ENCODE peak calls at places on chromosomes 12 and 14, in five cellular contexts. U is K562, N is endothelial cell of umbilical vein, J is A549, B is GM12878. T is an unnamed sample.

GRCh38 chr14:103543721-103544626 is 15.0 kb downstream of the TRMT61A start:
- DNase-seq in U (no peak), N (no peak), J (no peak), B (no peak), T (no peak)

GRCh38 chr12:3611853-3612703 is 121.1 kb downstream of the PRMT8 start:
- DNase-seq in U (no peak), N (no peak), J (no peak), B (no peak), T (no peak)

GRCh38 chr14:49920260-49920659 is 27.4 kb downstream of the ARF6 start:
- DNase-seq in U (no peak), N (no peak), J (no peak), B (no peak), T (no peak)

GRCh38 chr14:51337520-51337919 is 97.5 kb downstream of the TMX1 start:
- DNase-seq in U (no peak), N (no peak), J (no peak), B (no peak), T (no peak)

GRCh38 chr12:12804432-12804886 is 8.7 kb upstream of the DDX47 start:
- DNase-seq in U (no peak), N (peak), J (peak), B (no peak), T (no peak)

GRCh38 chr12:127389923-127390322 is 877.0 kb upstream of the TMEM132C start:
- DNase-seq in U (no peak), N (no peak), J (peak), B (no peak), T (peak)

GRCh38 chr12:53218551-53219114 is 11.6 kb upstream of the ITGB7 start:
- DNase-seq in U (no peak), N (no peak), J (no peak), B (no peak), T (no peak)

GRCh38 chr14:100234511-100234910 is 4.4 kb upstream of the YY1 start:
- DNase-seq in U (no peak), N (no peak), J (no peak), B (no peak), T (no peak)

GRCh38 chr12:5516781-5517180 is 84.9 kb downstream of the NTF3 start:
- DNase-seq in U (no peak), N (no peak), J (no peak), B (no peak), T (no peak)

GRCh38 chr14:74804219-74804825 is 41.2 kb downstream of the YLPM1 start:
- DNase-seq in U (peak), N (peak), J (peak), B (no peak), T (peak)

GRCh38 chr14:77122555-77123125 is 19.0 kb downstream of the ZDHHC22 start:
- DNase-seq in U (no peak), N (no peak), J (no peak), B (no peak), T (no peak)

GRCh38 chr12:11584213-11584855 is 65.1 kb upstream of the ETV6 start:
- DNase-seq in U (no peak), N (peak), J (no peak), B (no peak), T (peak)

GRCh38 chr12:30783946-30784345 is 29.2 kb upstream of the CAPRIN2 start:
- DNase-seq in U (no peak), N (no peak), J (no peak), B (no peak), T (no peak)

GRCh38 chr12:3463927-3464326 is 27.1 kb upstream of the PRMT8 start:
- DNase-seq in U (no peak), N (no peak), J (no peak), B (no peak), T (no peak)

GRCh38 chr12:67459173-67459572 is 189.4 kb upstream of the DYRK2 start:
- DNase-seq in U (no peak), N (no peak), J (no peak), B (no peak), T (no peak)

GRCh38 chr14:93527076-93527692 is 96.4 kb downstream of the UNC79 start:
- DNase-seq in U (no peak), N (no peak), J (no peak), B (no peak), T (peak)

GRCh38 chr14:31692376-31692781 is 131.2 kb downstream of the NUBPL start:
- DNase-seq in U (no peak), N (no peak), J (no peak), B (no peak), T (no peak)

GRCh38 chr14:67232066-67232465 is 9.2 kb upstream of the PALS1 start:
- DNase-seq in U (no peak), N (no peak), J (no peak), B (no peak), T (no peak)

GRCh38 chr14:33363687-33364086 is 425.0 kb downstream of the NPAS3 start:
- DNase-seq in U (no peak), N (no peak), J (no peak), B (no peak), T (no peak)

GRCh38 chr14:102805941-102806340 is 28.7 kb downstream of the TRAF3 start:
- DNase-seq in U (no peak), N (no peak), J (no peak), B (no peak), T (no peak)

GRCh38 chr12:464484-465267 is 4.9 kb downstream of the B4GALNT3 start:
- DNase-seq in U (no peak), N (no peak), J (no peak), B (no peak), T (no peak)

GRCh38 chr12:76883826-76884225 is 5.0 kb upstream of the CSRP2 start:
- DNase-seq in U (no peak), N (no peak), J (no peak), B (no peak), T (no peak)

GRCh38 chr12:74412607-74413230 is 124.9 kb upstream of the ATXN7L3B start:
- DNase-seq in U (peak), N (peak), J (peak), B (no peak), T (peak)

GRCh38 chr14:93953263-93953662 is 23.1 kb downstream of the ASB2 start:
- DNase-seq in U (no peak), N (no peak), J (no peak), B (no peak), T (no peak)

GRCh38 chr12:113470871-113471618 is 626 bp downstream of the LHX5 start:
- DNase-seq in U (no peak), N (no peak), J (no peak), B (no peak), T (no peak)

GRCh38 chr12:52795694-52796428 is at the start of gene KRT3:
- DNase-seq in U (no peak), N (no peak), J (no peak), B (no peak), T (no peak)

GRCh38 chr14:74619672-74620131 is 7.7 kb upstream of the LTBP2 start:
- DNase-seq in U (peak), N (peak), J (peak), B (no peak), T (peak)

GRCh38 chr12:4265280-4265679 is 8.3 kb upstream of the CCND2 start:
- DNase-seq in U (no peak), N (peak), J (no peak), B (no peak), T (no peak)

GRCh38 chr14:23569443-23570151 is 2.0 kb upstream of the AP1G2 start:
- DNase-seq in U (no peak), N (no peak), J (peak), B (no peak), T (no peak)
- TF ChIP-seq MAX in U (no peak), N (no peak), J (no peak), B (no peak), T (no peak)

GRCh38 chr14:30195946-30196345 is 268.3 kb upstream of the PRKD1 start:
- DNase-seq in U (no peak), N (no peak), J (no peak), B (no peak), T (no peak)
- TF ChIP-seq MYC in U (no peak), N (no peak), J (no peak), B (no peak), T (no peak)

GRCh38 chr14:23009939-23010718 is at the start of gene C14orf93:
- DNase-seq in U (peak), N (peak), J (peak), B (no peak), T (peak)

GRCh38 chr14:23006544-23007419 is 3.2 kb downstream of the C14orf93 start:
- DNase-seq in U (peak), N (peak), J (peak), B (peak), T (peak)

GRCh38 chr14:23008836-23009235 is 1.1 kb downstream of the C14orf93 start:
- DNase-seq in U (peak), N (no peak), J (no peak), B (no peak), T (peak)

GRCh38 chr14:23005861-23006534 is 3.9 kb downstream of the C14orf93 start:
- DNase-seq in U (peak), N (peak), J (no peak), B (no peak), T (peak)

DNA sequence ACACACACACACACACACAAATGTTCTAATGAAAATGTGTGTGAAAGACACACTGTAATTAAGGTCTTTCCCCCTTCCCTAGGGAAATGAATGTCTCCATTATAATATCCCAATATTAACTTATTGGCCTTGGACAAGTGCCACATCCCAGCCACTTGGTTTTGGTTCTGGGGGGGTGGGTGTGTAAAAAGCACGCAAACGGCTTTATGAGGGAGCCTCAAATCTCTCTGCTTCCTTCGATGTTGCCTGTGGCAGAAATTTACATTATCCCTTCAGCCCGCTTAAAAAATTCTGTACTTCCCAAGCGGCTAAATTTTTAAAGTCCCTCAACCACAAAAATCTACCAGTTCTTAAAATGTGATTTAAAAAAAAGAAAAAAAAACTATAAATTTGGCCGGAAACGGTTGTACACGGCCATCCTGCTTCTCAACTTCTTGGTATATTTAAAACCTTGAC is 432 bp downstream of the C14orf93 start:
- DNase-seq in U (peak), N (no peak), J (no peak), B (no peak), T (peak)
- TF ChIP-seq MAX in U (no peak), N (no peak), J (no peak), B (no peak), T (peak)

GRCh38 chr12:69468237-69469026 is 1.8 kb upstream of the FRS2 start:
- DNase-seq in U (peak), N (no peak), J (peak), B (no peak), T (no peak)
- TF ChIP-seq MYC in U (no peak), N (no peak), J (no peak), B (no peak), T (no peak)

GRCh38 chr12:129605666-129606065 is 298.2 kb downstream of the TMEM132D start:
- DNase-seq in U (no peak), N (no peak), J (no peak), B (no peak), T (no peak)
- TF ChIP-seq MAX in U (no peak), N (no peak), J (no peak), B (no peak), T (no peak)

GRCh38 chr12:118645219-118645618 is 268.9 kb downstream of the SUDS3 start:
- DNase-seq in U (peak), N (no peak), J (peak), B (no peak), T (peak)

GRCh38 chr12:118655588-118655987 is 279.2 kb downstream of the SUDS3 start:
- DNase-seq in U (no peak), N (no peak), J (no peak), B (no peak), T (no peak)

GRCh38 chr12:118649765-118650585 is 273.6 kb downstream of the SUDS3 start:
- DNase-seq in U (no peak), N (no peak), J (no peak), B (no peak), T (no peak)

GRCh38 chr12:118651487-118651886 is 275.1 kb downstream of the SUDS3 start:
- DNase-seq in U (no peak), N (no peak), J (no peak), B (no peak), T (no peak)

DNA sequence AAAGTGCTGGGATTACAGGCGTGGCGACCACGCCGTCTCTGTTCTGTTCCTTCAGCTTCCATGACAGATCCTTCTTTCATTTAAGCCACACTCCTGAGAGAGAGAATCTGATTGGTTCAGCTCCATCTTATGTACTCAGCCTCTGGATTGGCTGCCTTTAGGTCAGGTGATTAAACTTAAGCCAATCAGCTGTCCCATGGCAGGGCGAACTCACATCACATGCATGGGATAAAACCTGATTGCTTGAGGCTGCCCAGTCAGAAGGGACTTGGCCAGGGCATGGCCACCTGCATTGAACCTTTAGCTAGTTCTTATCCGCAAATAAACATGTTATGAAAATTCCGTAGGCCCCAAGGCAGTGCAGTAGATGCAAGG is 274.2 kb downstream of the SUDS3 start:
- DNase-seq in U (peak), N (no peak), J (peak), B (no peak), T (peak)
- TF ChIP-seq MYC in U (no peak), N (no peak), J (no peak), B (no peak), T (no peak)